ENCODE peak calls at places on chromosomes 11 and 22, in four cellular contexts. C is activated T-cell treated with anti-CD3 and anti-CD28 coated beads, Interleukin-2, amount 50 U/mL, for 72 hours; P is lower lobe of right lung; M is activated T-helper 1 cell treated with Interleukin-2 at 50 U/mL for 16 hours. K is an unnamed sample.

GRCh38 chr22:43992331-43992821 is 31.7 kb upstream of the PARVB start:
- DNase-seq in C (no peak), P (peak; percentile 45), M (no peak), K (no peak)

GRCh38 chr11:117107701-117108590 is 9.7 kb upstream of the SIK3 start:
- DNase-seq in C (no peak), P (no peak), M (no peak), K (no peak)

GRCh38 chr11:119336744-119337469 is 2.6 kb downstream of the RNF26 start:
- DNase-seq in C (no peak), P (no peak), M (no peak), K (no peak)

GRCh38 chr11:92314499-92314898 is 89.9 kb downstream of the FAT3 start:
- DNase-seq in C (no peak), P (no peak), M (no peak), K (no peak)

GRCh38 chr11:120539681-120540369 is 28.3 kb downstream of the GRIK4 start:
- DNase-seq in C (no peak), P (no peak), M (no peak), K (no peak)

GRCh38 chr11:64690235-64690634 is 32.8 kb downstream of the NRXN2 start:
- DNase-seq in C (no peak), P (no peak), M (no peak), K (no peak)

GRCh38 chr11:2994336-2994730 is 2.2 kb upstream of the NAP1L4 start:
- DNase-seq in C (no peak), P (no peak), M (no peak), K (no peak)

GRCh38 chr11:20964985-20965384 is 295.6 kb downstream of the NELL1 start:
- DNase-seq in C (no peak), P (no peak), M (no peak), K (no peak)

GRCh38 chr22:44727709-44728108 is 24.7 kb upstream of the ARHGAP8 start:
- DNase-seq in C (no peak), P (no peak), M (no peak), K (no peak)

GRCh38 chr11:72301486-72301885 is 57.5 kb upstream of the PHOX2A start:
- DNase-seq in C (no peak), P (no peak), M (no peak), K (no peak)

GRCh38 chr22:29914165-29914564 is 31.2 kb downstream of the MTMR3 start:
- DNase-seq in C (no peak), P (no peak), M (no peak), K (no peak)

GRCh38 chr22:20956258-20957117 is 10.6 kb upstream of the AIFM3 start:
- DNase-seq in C (no peak), P (no peak), M (no peak), K (no peak)